ENCODE peak calls at places on chromosomes 16 and 17, in four cellular contexts. One of them, this sample, is unnamed.

GRCh38 chr16:86037999-86038922 is 139.3 kb downstream of the IRF8 start:
- DNase-seq in BJ: no peak
- DNase-seq in cardiac fibroblast: no peak
- DNase-seq in esophagus muscularis mucosa: no peak
- DNase-seq in this sample: no peak

GRCh38 chr17:66248285-66248684 is 19.1 kb upstream of the APOH start:
- DNase-seq in BJ: no peak
- DNase-seq in esophagus muscularis mucosa: no peak
- DNase-seq in cardiac fibroblast: no peak
- DNase-seq in this sample: no peak

GRCh38 chr16:2178321-2179106 is 17.9 kb downstream of the CASKIN1 start:
- DNase-seq in esophagus muscularis mucosa: no peak
- DNase-seq in BJ: no peak
- DNase-seq in cardiac fibroblast: peak; percentile 30
- DNase-seq in this sample: peak; percentile 32

GRCh38 chr16:77220427-77220826 is 21.2 kb downstream of the SYCE1L start:
- DNase-seq in BJ: no peak
- DNase-seq in esophagus muscularis mucosa: no peak
- DNase-seq in cardiac fibroblast: peak; percentile 8
- DNase-seq in this sample: no peak

GRCh38 chr17:44359458-44360143 is 4.1 kb downstream of the FAM171A2 start:
- DNase-seq in BJ: no peak
- DNase-seq in esophagus muscularis mucosa: no peak
- DNase-seq in cardiac fibroblast: no peak
- DNase-seq in this sample: no peak

GRCh38 chr16:28108590-28109247 is 45.2 kb upstream of the GSG1L start:
- DNase-seq in BJ: no peak
- DNase-seq in cardiac fibroblast: no peak
- DNase-seq in esophagus muscularis mucosa: no peak
- DNase-seq in this sample: no peak

GRCh38 chr16:13110124-13110796 is 208.9 kb downstream of the SHISA9 start:
- DNase-seq in esophagus muscularis mucosa: no peak
- DNase-seq in BJ: peak; percentile 66
- DNase-seq in cardiac fibroblast: peak; percentile 35
- DNase-seq in this sample: no peak

GRCh38 chr17:50037321-50038107 is 18.4 kb upstream of the ITGA3 start:
- DNase-seq in esophagus muscularis mucosa: no peak
- DNase-seq in BJ: no peak
- DNase-seq in cardiac fibroblast: peak; percentile 84
- DNase-seq in this sample: peak; percentile 78

GRCh38 chr16:22763655-22764054 is 50.3 kb upstream of the HS3ST2 start:
- DNase-seq in esophagus muscularis mucosa: peak; percentile 87
- DNase-seq in cardiac fibroblast: no peak
- DNase-seq in BJ: no peak
- DNase-seq in this sample: no peak

GRCh38 chr17:49600949-49601348 is 25.3 kb downstream of the NXPH3 start:
- DNase-seq in cardiac fibroblast: no peak
- DNase-seq in BJ: no peak
- DNase-seq in esophagus muscularis mucosa: no peak
- DNase-seq in this sample: no peak

GRCh38 chr16:306911-307370 is 24.0 kb downstream of the PDIA2 start:
- DNase-seq in cardiac fibroblast: no peak
- DNase-seq in BJ: no peak
- DNase-seq in esophagus muscularis mucosa: no peak
- DNase-seq in this sample: no peak

GRCh38 chr17:78803161-78803845 is 21.2 kb upstream of the CYTH1 start:
- DNase-seq in esophagus muscularis mucosa: no peak
- DNase-seq in BJ: no peak
- DNase-seq in cardiac fibroblast: no peak
- DNase-seq in this sample: no peak

GRCh38 chr17:47692895-47693666 is 880 bp upstream of the TBKBP1 start:
- DNase-seq in cardiac fibroblast: no peak
- DNase-seq in BJ: no peak
- DNase-seq in esophagus muscularis mucosa: no peak
- DNase-seq in this sample: no peak

GRCh38 chr16:85614338-85615013 is 1.4 kb downstream of the GSE1 start:
- DNase-seq in BJ: no peak
- DNase-seq in cardiac fibroblast: no peak
- DNase-seq in esophagus muscularis mucosa: no peak
- DNase-seq in this sample: no peak

GRCh38 chr17:63116228-63116627 is 150.2 kb downstream of the TANC2 start:
- DNase-seq in cardiac fibroblast: no peak
- DNase-seq in esophagus muscularis mucosa: no peak
- DNase-seq in BJ: no peak
- DNase-seq in this sample: no peak

GRCh38 chr16:74867281-74867849 is 92.7 kb upstream of the FA2H start:
- DNase-seq in cardiac fibroblast: no peak
- DNase-seq in esophagus muscularis mucosa: no peak
- DNase-seq in BJ: no peak
- DNase-seq in this sample: no peak

GRCh38 chr17:37787055-37787720 is 42.3 kb upstream of the HNF1B start:
- DNase-seq in cardiac fibroblast: no peak
- DNase-seq in BJ: no peak
- DNase-seq in esophagus muscularis mucosa: no peak
- DNase-seq in this sample: peak; percentile 28

GRCh38 chr17:45008191-45008590 is 40.1 kb upstream of the C1QL1 start:
- DNase-seq in BJ: no peak
- DNase-seq in esophagus muscularis mucosa: no peak
- DNase-seq in cardiac fibroblast: no peak
- DNase-seq in this sample: no peak

GRCh38 chr16:77590707-77591106 is 131.6 kb upstream of the NUDT7 start:
- DNase-seq in esophagus muscularis mucosa: no peak
- DNase-seq in cardiac fibroblast: no peak
- DNase-seq in BJ: no peak
- DNase-seq in this sample: no peak

GRCh38 chr16:30416047-30416603 is 8.7 kb downstream of the ZNF771 start:
- DNase-seq in cardiac fibroblast: no peak
- DNase-seq in BJ: no peak
- DNase-seq in esophagus muscularis mucosa: no peak
- DNase-seq in this sample: no peak

GRCh38 chr16:51150894-51151320 is at the start of gene SALL1:
- DNase-seq in esophagus muscularis mucosa: no peak
- DNase-seq in cardiac fibroblast: no peak
- DNase-seq in BJ: no peak
- DNase-seq in this sample: peak; percentile 14

GRCh38 chr17:13598353-13599167 is 3.2 kb downstream of the HS3ST3A1 start:
- DNase-seq in BJ: no peak
- DNase-seq in esophagus muscularis mucosa: no peak
- DNase-seq in cardiac fibroblast: no peak
- DNase-seq in this sample: no peak

GRCh38 chr17:49022391-49022941 is 25.3 kb downstream of the IGF2BP1 start:
- DNase-seq in cardiac fibroblast: peak; percentile 66
- DNase-seq in esophagus muscularis mucosa: no peak
- DNase-seq in BJ: no peak
- DNase-seq in this sample: peak; percentile 83

GRCh38 chr17:40307001-40307690 is 1.8 kb upstream of the RARA start:
- DNase-seq in cardiac fibroblast: no peak
- DNase-seq in esophagus muscularis mucosa: no peak
- DNase-seq in BJ: no peak
- DNase-seq in this sample: no peak

GRCh38 chr17:5642752-5643151 is 58.4 kb upstream of the NLRP1 start:
- DNase-seq in cardiac fibroblast: no peak
- DNase-seq in BJ: no peak
- DNase-seq in esophagus muscularis mucosa: no peak
- DNase-seq in this sample: no peak

GRCh38 chr16:10266809-10267208 is 84.6 kb upstream of the GRIN2A start:
- DNase-seq in BJ: no peak
- DNase-seq in cardiac fibroblast: no peak
- DNase-seq in esophagus muscularis mucosa: no peak
- DNase-seq in this sample: no peak

GRCh38 chr16:56298948-56299602 is 107.8 kb downstream of the GNAO1 start:
- DNase-seq in cardiac fibroblast: no peak
- DNase-seq in BJ: no peak
- DNase-seq in esophagus muscularis mucosa: no peak
- DNase-seq in this sample: no peak

GRCh38 chr16:11396241-11397048 is 51.2 kb downstream of the RMI2 start:
- DNase-seq in BJ: no peak
- DNase-seq in cardiac fibroblast: peak; percentile 61
- DNase-seq in esophagus muscularis mucosa: no peak
- DNase-seq in this sample: peak; percentile 60

GRCh38 chr16:67673712-67674580 is 7.3 kb downstream of the C16orf86 start:
- DNase-seq in BJ: no peak
- DNase-seq in esophagus muscularis mucosa: no peak
- DNase-seq in cardiac fibroblast: peak; percentile 39
- DNase-seq in this sample: peak; percentile 76

GRCh38 chr16:66115373-66115772 is 251.1 kb upstream of the CDH5 start:
- DNase-seq in BJ: no peak
- DNase-seq in esophagus muscularis mucosa: no peak
- DNase-seq in cardiac fibroblast: no peak
- DNase-seq in this sample: no peak
- TF ChIP-seq CTCF in BJ: no peak
- TF ChIP-seq CTCF in esophagus muscularis mucosa: no peak
- TF ChIP-seq CTCF in cardiac fibroblast: no peak
- TF ChIP-seq CTCF in this sample: no peak

GRCh38 chr17:4548721-4549531 is 6.3 kb downstream of the MYBBP1A start:
- DNase-seq in esophagus muscularis mucosa: no peak
- DNase-seq in cardiac fibroblast: no peak
- DNase-seq in BJ: no peak
- DNase-seq in this sample: no peak
- H3K4me3 ChIP-seq in esophagus muscularis mucosa: no peak overlapping the region
- H3K4me3 ChIP-seq in cardiac fibroblast: no peak overlapping the region
- H3K4me3 ChIP-seq in BJ: no peak overlapping the region
- H3K4me3 ChIP-seq in this sample: no peak overlapping the region

DNA sequence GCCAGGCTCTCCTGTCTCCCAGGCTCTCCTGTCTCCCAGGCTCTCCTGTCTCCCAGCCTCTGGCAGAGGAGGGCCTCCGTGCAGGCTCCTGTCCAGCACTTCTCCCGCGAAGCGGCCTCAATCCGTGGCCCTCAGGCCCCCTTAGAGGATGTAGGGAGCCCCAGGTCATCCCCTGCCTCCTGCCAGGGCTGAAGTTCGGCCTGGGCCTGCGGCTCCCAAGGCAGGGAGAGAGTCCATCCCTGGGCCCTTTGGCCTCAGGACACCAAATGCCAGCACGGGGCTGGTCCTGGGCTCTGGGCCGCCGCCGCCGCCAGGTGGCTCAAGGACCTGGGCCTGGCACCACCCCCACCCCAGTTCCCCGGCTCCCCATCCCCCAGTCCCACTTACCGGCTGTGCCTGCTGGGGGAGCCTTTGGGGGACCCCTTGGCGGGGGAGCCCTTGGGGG is 370 bp downstream of the EVPL start:
- DNase-seq in esophagus muscularis mucosa: no peak
- DNase-seq in BJ: no peak
- DNase-seq in cardiac fibroblast: no peak
- DNase-seq in this sample: no peak
- TF ChIP-seq CTCF in esophagus muscularis mucosa: no peak
- TF ChIP-seq CTCF in BJ: no peak
- TF ChIP-seq CTCF in cardiac fibroblast: no peak
- TF ChIP-seq CTCF in this sample: no peak

DNA sequence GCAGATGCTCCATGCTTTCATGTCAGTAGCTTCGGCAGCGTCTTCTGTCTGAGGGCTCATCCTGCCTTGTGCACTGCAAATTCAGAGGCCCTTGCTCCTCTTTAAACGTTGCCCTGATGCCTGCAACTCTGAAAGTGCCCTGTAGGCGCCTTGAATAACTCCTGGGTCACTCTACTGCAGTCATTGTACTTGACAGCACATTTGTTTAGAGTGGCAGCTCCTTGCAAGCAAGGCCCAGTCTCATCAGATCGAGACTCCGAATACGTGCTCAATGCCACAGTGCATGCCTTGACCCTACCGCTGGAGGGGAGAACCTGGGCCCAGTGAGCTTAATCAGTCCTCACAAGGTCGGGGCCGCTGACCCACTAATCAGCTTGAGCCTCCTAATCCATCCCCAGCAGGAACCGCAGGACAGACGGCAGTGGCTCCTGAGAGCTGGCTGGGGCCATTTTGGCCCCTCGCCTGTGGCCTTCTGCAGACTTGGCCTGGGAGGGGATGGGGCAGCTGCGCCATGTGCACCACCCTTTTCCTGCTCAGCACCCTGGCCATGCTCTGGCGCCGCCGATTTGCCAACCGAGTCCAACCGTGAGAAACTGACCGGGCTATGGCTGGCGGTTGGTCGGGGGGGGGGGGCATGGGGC is at the start of gene PRCD:
- DNase-seq in BJ: no peak
- DNase-seq in cardiac fibroblast: no peak
- DNase-seq in esophagus muscularis mucosa: no peak
- DNase-seq in this sample: no peak
- H3K4me3 ChIP-seq in BJ: peak within 1 kb of the TSS; percentile 31
- H3K4me3 ChIP-seq in cardiac fibroblast: peak within 1 kb of the TSS; percentile 12
- H3K4me3 ChIP-seq in esophagus muscularis mucosa: peak within 1 kb of the TSS; percentile 49
- H3K4me3 ChIP-seq in this sample: peak within 1 kb of the TSS; percentile 73

GRCh38 chr16:87305505-87306391 is 11.4 kb downstream of the C16orf95 start:
- DNase-seq in BJ: peak; percentile 62
- DNase-seq in esophagus muscularis mucosa: no peak
- DNase-seq in cardiac fibroblast: peak; percentile 6
- DNase-seq in this sample: peak; percentile 27
- TF ChIP-seq CTCF in BJ: peak; percentile 59
- TF ChIP-seq CTCF in esophagus muscularis mucosa: no peak
- TF ChIP-seq CTCF in cardiac fibroblast: peak; percentile 6
- TF ChIP-seq CTCF in this sample: peak; percentile 20

GRCh38 chr17:64774888-64775600 is 112.9 kb upstream of the SMURF2 start:
- DNase-seq in BJ: no peak
- DNase-seq in esophagus muscularis mucosa: no peak
- DNase-seq in cardiac fibroblast: no peak
- DNase-seq in this sample: no peak

GRCh38 chr17:64773386-64773835 is 111.3 kb upstream of the SMURF2 start:
- DNase-seq in esophagus muscularis mucosa: no peak
- DNase-seq in BJ: no peak
- DNase-seq in cardiac fibroblast: no peak
- DNase-seq in this sample: no peak

GRCh38 chr17:64775701-64776570 is 113.8 kb upstream of the SMURF2 start:
- DNase-seq in cardiac fibroblast: no peak
- DNase-seq in BJ: no peak
- DNase-seq in esophagus muscularis mucosa: no peak
- DNase-seq in this sample: no peak

GRCh38 chr17:64772845-64773299 is 110.8 kb upstream of the SMURF2 start:
- DNase-seq in esophagus muscularis mucosa: peak; percentile 91
- DNase-seq in cardiac fibroblast: no peak
- DNase-seq in BJ: no peak
- DNase-seq in this sample: no peak

GRCh38 chr17:64773836-64774761 is 112.0 kb upstream of the SMURF2 start:
- DNase-seq in BJ: no peak
- DNase-seq in esophagus muscularis mucosa: no peak
- DNase-seq in cardiac fibroblast: peak; percentile 71
- DNase-seq in this sample: peak; percentile 68
- H3K4me3 ChIP-seq in BJ: no peak overlapping the region
- H3K4me3 ChIP-seq in esophagus muscularis mucosa: no peak overlapping the region
- H3K4me3 ChIP-seq in cardiac fibroblast: no peak overlapping the region
- H3K4me3 ChIP-seq in this sample: no peak overlapping the region

DNA sequence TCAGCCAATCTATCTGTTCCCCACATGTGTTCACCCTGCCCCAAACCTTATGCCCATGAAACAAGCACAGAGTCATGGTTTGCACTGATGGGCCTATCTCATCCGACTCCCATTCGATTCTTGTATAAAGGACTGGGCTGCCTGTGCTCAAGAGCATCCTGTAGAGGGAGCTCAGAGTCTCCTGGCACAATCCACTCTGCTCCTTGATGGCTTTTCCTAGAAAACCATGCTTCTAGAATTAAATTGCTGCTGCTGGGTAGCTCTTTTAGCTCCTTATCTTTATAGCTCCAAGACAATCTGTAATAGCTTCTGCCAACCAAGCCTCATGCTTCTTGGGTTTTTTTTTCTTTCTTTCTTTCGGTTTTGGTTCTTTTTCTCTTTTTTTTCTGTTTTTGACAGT is 9.7 kb downstream of the ZNF19 start:
- DNase-seq in BJ: no peak
- DNase-seq in cardiac fibroblast: peak; percentile 48
- DNase-seq in esophagus muscularis mucosa: no peak
- DNase-seq in this sample: peak; percentile 53
- TF ChIP-seq CTCF in BJ: peak; percentile 50
- TF ChIP-seq CTCF in cardiac fibroblast: peak; percentile 61
- TF ChIP-seq CTCF in esophagus muscularis mucosa: peak; percentile 10
- TF ChIP-seq CTCF in this sample: peak; percentile 70

This sample was measured in fibroblast of pulmonary artery.